ENCODE peak calls at places on chromosomes 5 and 9, in four cellular contexts. L, C, Q and U are unnamed samples.

GRCh38 chr9:27338527-27338903 is 41.6 kb upstream of the EQTN start:
- DNase-seq in C (no peak), L (no peak), Q (no peak), U (no peak)

GRCh38 chr5:113232667-113233066 is 202.1 kb downstream of the TSSK1B start:
- DNase-seq in C (no peak), L (no peak), Q (no peak), U (no peak)

GRCh38 chr5:17123010-17123409 is 94.4 kb upstream of the BASP1 start:
- DNase-seq in L (no peak), Q (no peak), C (no peak), U (peak; percentile 38)

GRCh38 chr5:67051164-67051563 is 145.4 kb downstream of the CD180 start:
- DNase-seq in C (no peak), Q (no peak), L (peak; percentile 78), U (no peak)

GRCh38 chr5:55427157-55427556 is 107.6 kb downstream of the PLPP1 start:
- DNase-seq in C (peak; percentile 90), Q (peak; percentile 90), L (no peak), U (no peak)

GRCh38 chr5:102863764-102864560 is 108.9 kb downstream of the PAM start:
- DNase-seq in Q (peak; percentile 10), C (no peak), L (no peak), U (no peak)

GRCh38 chr5:75622564-75622963 is 11.3 kb downstream of the ANKDD1B start:
- DNase-seq in L (peak; percentile 38), C (no peak), Q (peak; percentile 18), U (no peak)

GRCh38 chr5:91076138-91076537 is 307.0 kb downstream of the ARRDC3 start:
- DNase-seq in C (no peak), L (no peak), Q (peak; percentile 6), U (no peak)

GRCh38 chr9:124258765-124259272 is 1.1 kb downstream of the NEK6 start:
- DNase-seq in L (peak; percentile 37), Q (no peak), C (no peak), U (no peak)

GRCh38 chr9:13665418-13666066 is 386.1 kb upstream of the MPDZ start:
- DNase-seq in L (no peak), C (no peak), Q (peak; percentile 24), U (no peak)

GRCh38 chr5:7396169-7397004 is 449 bp downstream of the ADCY2 start:
- DNase-seq in C (no peak), L (no peak), Q (no peak), U (no peak)

GRCh38 chr5:10590226-10591047 is 26.6 kb downstream of the ANKRD33B start:
- DNase-seq in C (no peak), Q (peak; percentile 69), L (no peak), U (no peak)

GRCh38 chr5:67774153-67774552 is 441.4 kb upstream of the PIK3R1 start:
- DNase-seq in C (no peak), Q (no peak), L (no peak), U (no peak)

GRCh38 chr5:94422819-94423218 is 195.6 kb downstream of the KIAA0825 start:
- DNase-seq in Q (peak; percentile 35), L (no peak), C (no peak), U (no peak)

GRCh38 chr5:152271420-152271819 is 133.7 kb downstream of the NMUR2 start:
- DNase-seq in L (no peak), Q (no peak), C (no peak), U (no peak)

GRCh38 chr5:113236536-113237308 is 198.1 kb downstream of the TSSK1B start:
- DNase-seq in Q (no peak), C (no peak), L (no peak), U (no peak)

GRCh38 chr9:114342755-114343440 is 13.2 kb downstream of the ORM2 start:
- DNase-seq in Q (no peak), C (no peak), L (no peak), U (no peak)

GRCh38 chr9:87685431-87685830 is 40.5 kb upstream of the CTSL start:
- DNase-seq in Q (peak; percentile 67), C (no peak), L (no peak), U (peak; percentile 28)

GRCh38 chr9:131018621-131019020 is 9.6 kb downstream of the LAMC3 start:
- DNase-seq in Q (no peak), L (no peak), C (no peak), U (no peak)

GRCh38 chr9:114938687-114939575 is 8.5 kb upstream of the TNFSF8 start:
- DNase-seq in Q (no peak), L (no peak), C (no peak), U (no peak)

GRCh38 chr9:19148170-19148569 is 20.9 kb upstream of the PLIN2 start:
- DNase-seq in L (no peak), Q (no peak), C (no peak), U (no peak)

GRCh38 chr5:175471628-175472027 is 6.7 kb upstream of the SFXN1 start:
- DNase-seq in Q (no peak), C (no peak), L (no peak), U (no peak)

GRCh38 chr9:592225-592624 is 249.3 kb upstream of the DMRT1 start:
- DNase-seq in L (peak; percentile 54), Q (no peak), C (no peak), U (no peak)

GRCh38 chr5:168364738-168365550 is 73.5 kb downstream of the WWC1 start:
- DNase-seq in Q (peak; percentile 63), C (no peak), L (no peak), U (peak; percentile 78)

GRCh38 chr9:101028346-101029299 is at the start of gene PLPPR1:
- DNase-seq in L (peak; percentile 54), C (no peak), Q (peak; percentile 3), U (no peak)

GRCh38 chr9:80968611-80969010 is 720.7 kb downstream of the TLE1 start:
- DNase-seq in C (no peak), L (no peak), Q (peak; percentile 87), U (no peak)

GRCh38 chr5:58496488-58496887 is 5.3 kb downstream of the GAPT start:
- DNase-seq in C (no peak), Q (no peak), L (no peak), U (no peak)

GRCh38 chr5:58497956-58498942 is 7.0 kb downstream of the GAPT start:
- DNase-seq in C (no peak), L (peak; percentile 29), Q (peak; percentile 41), U (peak; percentile 19)

GRCh38 chr5:58499231-58499630 is 8.0 kb downstream of the GAPT start:
- DNase-seq in L (no peak), C (no peak), Q (no peak), U (no peak)

GRCh38 chr5:58502032-58502431 is 10.8 kb downstream of the GAPT start:
- DNase-seq in C (no peak), L (no peak), Q (no peak), U (no peak)

GRCh38 chr5:58499951-58500350 is 8.7 kb downstream of the GAPT start:
- DNase-seq in Q (no peak), C (no peak), L (no peak), U (no peak)
- H3K4me3 ChIP-seq in Q (no peak overlapping the region), C (no peak overlapping the region), L (no peak overlapping the region), U (no peak overlapping the region)

GRCh38 chr5:140801494-140801841 is 611 bp downstream of the PCDHA3 start:
- DNase-seq in Q (no peak), L (no peak), C (no peak), U (no peak)
- TF ChIP-seq CTCF in Q (peak; percentile 10), L (no peak), C (no peak), U (no peak)

GRCh38 chr5:63155310-63155631 is 576.7 kb downstream of the LRRC70 start:
- DNase-seq in L (no peak), Q (no peak), C (no peak), U (no peak)

GRCh38 chr5:63154480-63155309 is 576.1 kb downstream of the LRRC70 start:
- DNase-seq in L (no peak), Q (no peak), C (no peak), U (no peak)
- TF ChIP-seq POLR2A in L (no peak), Q (no peak), C (no peak), U (no peak)

GRCh38 chr5:141095263-141095641 is 837 bp downstream of the PCDHB2 start:
- DNase-seq in Q (no peak), C (no peak), L (no peak), U (no peak)
- H3K4me3 ChIP-seq in Q (peak overlapping the region; percentile 86), C (no peak overlapping the region), L (no peak overlapping the region), U (no peak overlapping the region)

DNA sequence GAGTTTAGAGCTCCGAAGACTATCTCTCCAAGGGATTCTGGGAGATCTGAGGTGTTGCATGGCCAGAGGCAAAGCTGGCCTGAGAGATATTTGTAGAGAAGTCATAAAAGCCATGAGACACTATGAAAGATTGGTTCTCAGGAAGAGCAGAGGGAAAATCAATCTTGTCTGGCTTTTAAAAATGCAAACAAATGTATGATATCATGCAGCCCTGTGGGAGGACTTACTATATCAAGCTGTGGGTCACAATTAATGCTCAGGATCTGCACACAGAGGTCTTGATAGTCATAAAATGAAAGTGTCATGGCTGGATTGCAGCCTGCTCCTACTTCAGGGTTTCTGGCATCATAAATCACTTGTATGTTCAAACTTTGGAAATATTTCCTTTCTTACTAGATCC is 151.5 kb downstream of the SEMA6A start:
- DNase-seq in C (no peak), Q (peak; percentile 2), L (no peak), U (no peak)
- TF ChIP-seq CTCF in C (no peak), Q (no peak), L (no peak), U (no peak)

GRCh38 chr9:37511006-37511714 is 25.4 kb downstream of the POLR1E start:
- DNase-seq in L (no peak), C (no peak), Q (no peak), U (no peak)

GRCh38 chr9:37508834-37509206 is 23.1 kb downstream of the POLR1E start:
- DNase-seq in Q (no peak), C (no peak), L (no peak), U (no peak)

GRCh38 chr9:37512439-37512838 is 26.7 kb downstream of the POLR1E start:
- DNase-seq in L (no peak), Q (no peak), C (no peak), U (no peak)

GRCh38 chr9:37509536-37509935 is 23.8 kb downstream of the POLR1E start:
- DNase-seq in C (no peak), L (no peak), Q (no peak), U (no peak)

DNA sequence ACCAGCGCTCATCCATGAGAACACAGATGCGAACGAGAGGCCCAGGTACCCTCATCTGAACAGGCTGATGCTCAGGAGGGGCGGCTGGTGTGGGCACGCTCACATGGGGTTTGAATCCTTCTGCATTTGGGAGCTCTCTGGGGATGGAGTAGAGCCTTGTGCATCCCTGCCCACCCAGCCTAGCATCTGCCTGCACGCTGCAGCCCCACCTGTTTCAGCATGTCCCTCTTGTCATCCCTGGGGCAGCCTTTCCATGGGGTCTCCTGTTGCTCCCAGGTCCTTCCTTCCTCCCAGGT is 25.9 kb downstream of the POLR1E start:
- DNase-seq in C (no peak), Q (no peak), L (no peak), U (no peak)
- TF ChIP-seq POLR2A in C (no peak), Q (peak; percentile 1), L (no peak), U (no peak)

DNA sequence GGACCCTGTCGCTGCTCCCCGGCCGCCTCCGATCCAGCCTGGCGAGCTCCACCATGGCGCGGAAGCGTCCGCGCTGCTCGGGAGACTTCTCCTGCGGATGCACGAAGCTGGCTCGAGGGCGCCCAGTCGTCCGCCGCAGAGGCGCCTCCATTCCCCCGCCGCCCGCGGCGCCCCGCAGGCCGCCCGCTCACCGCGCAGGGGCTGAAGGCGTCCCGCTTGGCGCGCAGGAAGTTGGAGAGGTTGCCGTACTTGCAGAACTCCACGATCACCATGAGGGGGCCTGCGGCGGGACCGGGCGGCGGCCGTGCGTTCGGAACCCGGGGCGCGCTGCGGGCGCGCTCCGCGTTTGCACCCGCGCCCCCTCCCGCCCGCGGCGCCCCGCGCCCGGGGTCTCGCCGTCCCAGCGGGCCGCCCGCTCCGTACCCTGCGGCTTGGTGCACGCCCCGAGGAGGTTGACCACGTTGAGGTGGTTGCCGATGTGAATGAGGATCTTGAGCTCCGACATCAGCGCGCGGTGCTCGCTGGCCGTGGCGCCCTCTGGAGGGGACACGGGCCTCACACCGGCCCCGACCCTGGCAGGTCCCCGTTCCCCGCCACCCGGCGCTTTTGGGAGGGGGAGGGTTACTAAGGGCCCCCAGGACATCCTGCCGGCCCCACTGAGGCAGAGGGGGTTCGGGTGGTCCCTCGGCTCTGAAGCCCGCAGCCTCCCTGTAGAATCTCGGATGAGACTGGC is 27.7 kb upstream of the SCGB3A1 start:
- DNase-seq in Q (peak; percentile 47), C (no peak), L (no peak), U (no peak)
- H3K4me3 ChIP-seq in Q (peak overlapping the region; percentile 28), C (no peak overlapping the region), L (peak overlapping the region; percentile 36), U (no peak overlapping the region)